ENCODE peak calls at places on chromosomes 11 and 22, in four cellular contexts. M, W, L and O are unnamed samples.

GRCh38 chr22:24593810-24594568 is 1.1 kb upstream of the LRRC75B start:
- DNase-seq in M (no peak), W (no peak), L (no peak), O (no peak)

GRCh38 chr11:16335236-16335962 is 20.9 kb downstream of the SOX6 start:
- DNase-seq in M (no peak), W (no peak), L (no peak), O (no peak)

GRCh38 chr11:8375932-8376331 is 112.3 kb upstream of the LMO1 start:
- DNase-seq in M (no peak), W (no peak), L (no peak), O (no peak)

GRCh38 chr11:113465786-113466185 is 9.4 kb downstream of the DRD2 start:
- DNase-seq in M (no peak), W (no peak), L (peak; percentile 74), O (no peak)

GRCh38 chr11:68043349-68044144 is 4.7 kb downstream of the TCIRG1 start:
- DNase-seq in M (peak; percentile 66), W (no peak), L (no peak), O (no peak)

GRCh38 chr11:13717331-13717730 is 48.9 kb downstream of the FAR1 start:
- DNase-seq in M (peak; percentile 73), W (peak; percentile 84), L (peak; percentile 48), O (no peak)

GRCh38 chr22:36409911-36410756 is 22.4 kb upstream of the MYH9 start:
- DNase-seq in M (no peak), W (peak; percentile 60), L (peak; percentile 97), O (no peak)

GRCh38 chr22:44972363-44973083 is 37.3 kb downstream of the PHF21B start:
- DNase-seq in M (peak; percentile 3), W (no peak), L (no peak), O (no peak)

GRCh38 chr22:29393019-29393608 is 4.7 kb upstream of the AP1B1 start:
- DNase-seq in M (no peak), W (no peak), L (no peak), O (no peak)

GRCh38 chr11:20647976-20648565 is 21.3 kb upstream of the NELL1 start:
- DNase-seq in M (peak; percentile 33), W (peak; percentile 55), L (peak; percentile 71), O (peak; percentile 48)

GRCh38 chr11:94623120-94623735 is 56.1 kb downstream of the PIWIL4 start:
- DNase-seq in M (peak; percentile 78), W (peak; percentile 89), L (peak; percentile 95), O (peak; percentile 68)

GRCh38 chr22:50224071-50224470 is 20.8 kb downstream of the TUBGCP6 start:
- DNase-seq in M (no peak), W (no peak), L (no peak), O (no peak)

GRCh38 chr11:135074397-135074998 is 662.5 kb upstream of the B3GAT1 start:
- DNase-seq in M (no peak), W (peak; percentile 4), L (peak; percentile 16), O (no peak)

GRCh38 chr22:43488031-43488892 is 76.4 kb downstream of the MPPED1 start:
- DNase-seq in M (no peak), W (no peak), L (no peak), O (no peak)

GRCh38 chr11:4947505-4947904 is at the start of gene OR51A4:
- DNase-seq in M (no peak), W (no peak), L (no peak), O (no peak)

GRCh38 chr11:117199061-117199915 is at the start of gene TAGLN:
- DNase-seq in M (peak; percentile 94), W (peak; percentile 37), L (peak; percentile 53), O (no peak)

GRCh38 chr11:13668957-13669521 is 571 bp downstream of the FAR1 start:
- DNase-seq in M (peak; percentile 7), W (peak; percentile 45), L (peak; percentile 37), O (peak; percentile 64)

GRCh38 chr22:41672780-41673509 is 15.7 kb downstream of the SNU13 start:
- DNase-seq in M (no peak), W (no peak), L (peak; percentile 27), O (no peak)

GRCh38 chr11:26905368-26905767 is 88.5 kb upstream of the FIBIN start:
- DNase-seq in M (peak; percentile 4), W (no peak), L (no peak), O (no peak)

GRCh38 chr22:37328017-37328416 is 45.7 kb downstream of the CYTH4 start:
- DNase-seq in M (peak; percentile 93), W (peak; percentile 55), L (peak; percentile 93), O (no peak)

GRCh38 chr11:44178381-44178780 is 82.9 kb downstream of the EXT2 start:
- DNase-seq in M (peak; percentile 61), W (no peak), L (no peak), O (no peak)

GRCh38 chr22:17101475-17102296 is 16.9 kb downstream of the IL17RA start:
- DNase-seq in M (no peak), W (no peak), L (no peak), O (no peak)

GRCh38 chr11:47400813-47401279 is 7.5 kb upstream of the SLC39A13 start:
- DNase-seq in M (no peak), W (no peak), L (no peak), O (peak; percentile 25)
- H3K9ac ChIP-seq in M (no peak overlapping the region), W (no peak overlapping the region), L (no peak overlapping the region), O (no peak overlapping the region)

GRCh38 chr11:72753341-72754148 is 1.3 kb upstream of the ARAP1 start:
- DNase-seq in M (no peak), W (no peak), L (peak; percentile 21), O (no peak)
- TF ChIP-seq CTCF in M (peak; percentile 6), W (no peak), L (peak; percentile 41), O (no peak)

GRCh38 chr11:65290448-65291165 is 24.1 kb upstream of the CDC42EP2 start:
- DNase-seq in M (peak; percentile 100), W (peak; percentile 87), L (peak; percentile 41), O (no peak)
- H3K9ac ChIP-seq in M (peak overlapping the region; percentile 79), W (peak overlapping the region; percentile 11), L (peak overlapping the region; percentile 34), O (no peak overlapping the region)

GRCh38 chr11:19646921-19647320 is 65.7 kb upstream of the NAV2 start:
- DNase-seq in M (peak; percentile 93), W (no peak), L (peak; percentile 50), O (no peak)

GRCh38 chr11:19646308-19646707 is 66.3 kb upstream of the NAV2 start:
- DNase-seq in M (peak; percentile 30), W (no peak), L (no peak), O (no peak)

GRCh38 chr11:19642759-19643158 is 69.9 kb upstream of the NAV2 start:
- DNase-seq in M (no peak), W (no peak), L (no peak), O (no peak)

GRCh38 chr11:19642185-19642591 is 70.4 kb upstream of the NAV2 start:
- DNase-seq in M (no peak), W (no peak), L (no peak), O (no peak)

GRCh38 chr11:19644316-19644715 is 68.3 kb upstream of the NAV2 start:
- DNase-seq in M (no peak), W (no peak), L (no peak), O (no peak)
- TF ChIP-seq CTCF in M (no peak), W (no peak), L (no peak), O (no peak)

GRCh38 chr22:20011123-20011992 is 5.3 kb downstream of the ARVCF start:
- DNase-seq in M (no peak), W (no peak), L (no peak), O (no peak)

GRCh38 chr22:20009582-20010306 is 6.9 kb downstream of the ARVCF start:
- DNase-seq in M (no peak), W (no peak), L (no peak), O (no peak)

GRCh38 chr22:20009018-20009482 is 7.6 kb downstream of the ARVCF start:
- DNase-seq in M (no peak), W (no peak), L (no peak), O (no peak)

GRCh38 chr22:20011993-20012740 is 4.5 kb downstream of the ARVCF start:
- DNase-seq in M (no peak), W (no peak), L (no peak), O (no peak)

DNA sequence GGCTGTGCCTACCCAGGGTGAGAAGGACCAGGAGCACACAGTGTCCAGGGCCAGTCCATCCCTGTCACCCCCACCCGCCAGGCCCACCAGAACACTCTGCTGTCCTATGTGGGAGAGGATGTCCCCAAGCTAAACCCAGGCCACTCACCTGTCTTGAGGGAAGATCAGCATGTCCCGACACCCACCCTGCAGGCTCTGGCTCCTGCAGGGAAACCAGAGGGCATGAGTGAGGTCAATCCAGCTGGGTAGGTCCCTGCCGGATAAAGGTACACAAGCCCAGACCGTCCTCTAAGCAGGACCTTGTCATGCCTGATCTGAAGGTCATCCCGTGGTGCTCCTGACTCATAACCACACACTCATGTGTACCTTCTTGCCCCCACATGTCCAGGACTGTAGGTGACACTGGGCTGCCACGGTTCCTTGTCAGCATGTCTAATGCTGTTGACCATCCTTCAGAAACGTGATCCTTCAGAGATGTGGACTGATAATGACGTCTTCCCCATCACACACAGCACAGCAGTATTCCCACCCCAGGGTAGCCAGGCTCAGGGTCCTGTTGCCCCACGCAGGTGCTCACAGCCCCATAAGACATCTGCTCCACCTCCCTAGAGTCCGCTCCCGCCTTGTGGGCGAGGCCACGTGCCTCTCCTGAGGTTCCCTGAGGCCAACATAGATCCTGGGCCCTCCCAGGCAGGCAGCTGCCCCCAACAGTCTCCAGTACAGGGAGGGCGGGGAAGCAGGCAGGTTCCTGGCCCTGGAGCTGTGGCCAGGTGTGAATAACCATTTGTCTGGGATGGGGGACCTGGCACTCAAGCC is 6.1 kb downstream of the ARVCF start:
- DNase-seq in M (no peak), W (no peak), L (no peak), O (no peak)
- H3K9ac ChIP-seq in M (no peak overlapping the region), W (no peak overlapping the region), L (no peak overlapping the region), O (no peak overlapping the region)

DNA sequence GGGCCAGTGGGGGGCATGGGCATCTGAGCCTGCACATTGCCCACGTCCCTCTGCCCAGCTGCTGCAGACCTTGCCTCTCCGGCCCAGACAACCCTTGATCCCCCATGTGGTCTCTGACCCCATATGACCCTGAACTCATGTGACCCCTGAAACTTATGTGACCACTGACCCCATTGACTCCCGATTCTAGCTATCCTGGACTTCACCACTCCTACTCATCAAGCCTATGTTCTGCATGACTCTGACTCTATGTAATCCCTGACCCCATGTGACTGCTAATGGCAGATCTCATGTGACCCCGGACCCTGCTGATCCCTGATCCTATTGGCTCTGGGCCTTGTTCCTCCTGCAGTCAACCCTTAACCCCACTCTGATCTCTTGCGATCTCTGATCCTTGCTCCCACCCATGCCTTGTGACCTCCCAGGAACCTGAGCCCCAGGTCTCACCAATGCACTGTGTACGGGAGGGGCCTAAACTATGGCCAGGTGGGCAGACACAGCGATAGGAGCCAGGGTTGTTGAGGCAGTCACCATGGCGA is 5.7 kb downstream of the LTBP3 start:
- DNase-seq in M (no peak), W (no peak), L (no peak), O (no peak)
- TF ChIP-seq CTCF in M (no peak), W (no peak), L (peak; percentile 5), O (peak; percentile 0)

GRCh38 chr11:65611028-65611757 is 2.8 kb downstream of the MAP3K11 start:
- DNase-seq in M (no peak), W (peak; percentile 90), L (no peak), O (no peak)
- H3K9ac ChIP-seq in M (peak overlapping the region; percentile 9), W (peak overlapping the region; percentile 69), L (no peak overlapping the region), O (no peak overlapping the region)